ENCODE peak calls at places on chromosomes 13 and 19, in ten cellular contexts. Q is A549, T is ascending aorta, R is heart left ventricle, X is fibroblast of lung, V is psoas muscle, M is endothelial cell of umbilical vein, G is tibial nerve, N is cardiac muscle cell, W is neural progenitor cell. Y is an unnamed sample.
A peak's percentile ranks its signal among the peaks of the same experiment; 100 is the strongest.

GRCh38 chr19:12983561-12984142 is 11.6 kb upstream of the NFIX start:
- DNase-seq in X (peak; percentile 63), M (peak; percentile 83), G (peak; percentile 83), Q (peak; percentile 78), W (peak; percentile 91), V (peak; percentile 91), T (no peak), N (peak; percentile 87), R (peak; percentile 92), Y (peak; percentile 36)

GRCh38 chr19:11578342-11579142 is 1.1 kb upstream of the ACP5 start:
- DNase-seq in R (no peak), T (no peak), N (peak; percentile 33), Q (no peak), W (peak; percentile 25), V (no peak), G (peak; percentile 52), X (no peak), M (peak; percentile 19), Y (no peak)

GRCh38 chr13:102234618-102235017 is 167.2 kb downstream of the FGF14 start:
- DNase-seq in R (no peak), M (no peak), T (no peak), Q (no peak), N (no peak), W (no peak), X (no peak), G (no peak), V (no peak), Y (peak; percentile 64)

GRCh38 chr13:30409911-30410704 is 12.2 kb upstream of the UBE2L5 start:
- DNase-seq in T (no peak), G (no peak), N (peak; percentile 84), R (peak; percentile 17), M (no peak), W (no peak), X (peak; percentile 85), V (no peak), Q (peak; percentile 16), Y (no peak)

GRCh38 chr13:41231786-41232185 is 31.6 kb downstream of the MTRF1 start:
- DNase-seq in T (no peak), Q (no peak), V (no peak), G (no peak), W (no peak), R (no peak), X (peak; percentile 21), N (peak; percentile 43), M (peak; percentile 46), Y (no peak)

GRCh38 chr19:45251452-45252354 is 632 bp downstream of the MARK4 start:
- DNase-seq in T (no peak), N (no peak), Q (no peak), V (peak; percentile 59), R (peak; percentile 70), M (no peak), X (no peak), G (no peak), W (peak; percentile 74), Y (no peak)

GRCh38 chr13:92390217-92390616 is 836.4 kb upstream of the GPC6 start:
- DNase-seq in N (no peak), V (no peak), G (no peak), Q (no peak), W (no peak), X (peak; percentile 16), M (no peak), R (no peak), T (no peak), Y (no peak)

GRCh38 chr13:28579334-28579733 is 79.6 kb upstream of the POMP start:
- DNase-seq in W (peak; percentile 49), M (no peak), T (no peak), N (no peak), V (no peak), Q (no peak), X (no peak), R (no peak), G (no peak), Y (no peak)

GRCh38 chr13:30305456-30305855 is 1.9 kb downstream of the KATNAL1 start:
- DNase-seq in G (no peak), X (no peak), R (no peak), M (no peak), N (no peak), Q (no peak), W (no peak), T (no peak), V (no peak), Y (no peak)

GRCh38 chr19:14361824-14362223 is 19.4 kb upstream of the ADGRE5 start:
- DNase-seq in N (peak; percentile 63), W (peak; percentile 52), R (no peak), G (no peak), Q (peak; percentile 57), M (no peak), T (no peak), X (no peak), V (no peak), Y (no peak)

GRCh38 chr19:11887618-11888531 is at the start of gene ZNF69:
- DNase-seq in G (peak; percentile 92), R (peak; percentile 91), Q (no peak), M (peak; percentile 33), W (peak; percentile 97), N (peak; percentile 82), T (peak; percentile 59), X (peak; percentile 75), V (peak; percentile 86), Y (no peak)

GRCh38 chr13:105446197-105446596 is 1089.3 kb downstream of the EFNB2 start:
- DNase-seq in X (no peak), M (no peak), Q (peak; percentile 9), G (no peak), W (no peak), R (no peak), T (no peak), N (no peak), V (no peak), Y (no peak)
- TF ChIP-seq CTCF in X (no peak), M (no peak), Q (no peak), G (no peak), W (no peak), R (no peak), T (no peak), N (no peak), V (no peak), Y (no peak)

GRCh38 chr19:35209646-35210045 is 18.9 kb downstream of the FAM187B start:
- DNase-seq in T (no peak), G (no peak), X (no peak), Q (no peak), R (no peak), M (no peak), V (no peak), N (no peak), W (no peak), Y (no peak)
- H3K4me1 ChIP-seq in T (no peaks in the 10 kb centered on the region), G (peaks cover 15% of the 10 kb centered on the region), X (peaks cover 8% of the 10 kb centered on the region), Q (peaks cover 13% of the 10 kb centered on the region), R (peaks cover 26% of the 10 kb centered on the region), M (peaks cover 16% of the 10 kb centered on the region), V (peaks cover 18% of the 10 kb centered on the region), N (no peaks in the 10 kb centered on the region), W (no peaks in the 10 kb centered on the region), Y (peaks cover 6% of the 10 kb centered on the region)

GRCh38 chr19:33225458-33225925 is at the start of gene SLC7A10:
- DNase-seq in W (peak; percentile 71), G (no peak), Q (no peak), V (peak; percentile 46), N (peak; percentile 57), M (no peak), T (no peak), X (no peak), R (no peak), Y (no peak)

GRCh38 chr19:33227870-33228599 is 2.4 kb upstream of the SLC7A10 start:
- DNase-seq in X (no peak), N (peak; percentile 12), Q (no peak), G (no peak), V (no peak), M (no peak), W (no peak), T (no peak), R (no peak), Y (no peak)

GRCh38 chr19:33224694-33225457 is 774 bp downstream of the SLC7A10 start:
- DNase-seq in R (no peak), Q (no peak), N (no peak), W (no peak), G (no peak), M (no peak), T (no peak), V (peak; percentile 46), X (no peak), Y (no peak)

GRCh38 chr19:33227242-33227650 is 1.6 kb upstream of the SLC7A10 start:
- DNase-seq in W (no peak), T (no peak), Q (no peak), V (peak; percentile 34), R (peak; percentile 33), X (peak; percentile 53), M (no peak), G (no peak), N (peak; percentile 96), Y (no peak)

GRCh38 chr19:33226550-33227241 is 1.0 kb upstream of the SLC7A10 start:
- DNase-seq in Q (peak; percentile 67), V (peak; percentile 52), M (no peak), G (no peak), R (no peak), T (no peak), W (peak; percentile 76), X (peak; percentile 16), N (peak; percentile 94), Y (no peak)
- H3K27ac ChIP-seq in Q (peak overlapping the region; percentile 12), V (no peak overlapping the region), M (no peak overlapping the region), G (no peak overlapping the region), R (no peak overlapping the region), T (no peak overlapping the region), W (no peak overlapping the region), X (no peak overlapping the region), N (no peak overlapping the region), Y (no peak overlapping the region)

DNA sequence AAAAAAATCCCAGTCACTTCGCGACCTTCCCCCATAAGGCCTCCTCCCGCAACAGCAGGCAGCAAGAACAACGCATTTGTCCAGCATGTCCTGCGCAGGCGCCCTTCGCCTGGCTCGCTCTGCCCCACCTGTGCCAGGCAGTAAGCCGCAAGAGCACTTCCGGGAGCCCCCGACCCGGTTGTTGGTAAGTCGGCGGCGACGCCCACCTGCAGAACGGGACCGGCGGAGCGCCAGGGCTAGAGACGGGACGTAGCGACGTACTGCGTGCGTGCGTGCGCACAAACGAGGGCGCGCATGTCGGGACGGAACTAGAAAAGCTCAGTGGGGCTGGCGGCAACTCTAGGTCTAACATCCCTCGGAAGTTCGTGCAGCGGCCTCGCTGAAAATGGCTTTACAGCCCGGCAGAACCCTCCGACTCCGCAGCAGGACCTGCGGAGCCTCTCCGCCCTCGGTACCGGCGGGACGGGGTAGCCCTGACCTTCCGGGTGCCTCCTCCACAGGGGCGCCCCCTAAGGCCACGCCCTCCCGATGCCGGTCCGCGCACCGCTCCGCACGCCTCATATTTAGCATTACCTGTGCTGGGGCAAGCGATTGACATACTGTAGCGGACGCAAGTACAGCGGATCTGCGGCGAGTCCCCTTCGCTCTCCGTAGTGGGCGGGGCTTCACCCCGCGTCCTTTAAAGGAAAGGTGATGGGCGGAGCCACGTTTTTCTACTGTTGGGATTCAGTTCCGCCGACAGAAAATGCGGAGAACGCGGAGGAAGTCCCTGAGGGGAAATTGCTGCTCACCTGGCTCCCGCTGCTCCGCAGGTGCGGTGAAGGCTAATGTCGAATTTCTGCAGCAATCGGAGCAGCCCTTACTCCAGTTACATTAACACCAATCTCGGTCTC is at the start of gene MTIF3:
- DNase-seq in M (peak; percentile 92), G (peak; percentile 95), W (peak; percentile 98), Q (peak; percentile 94), X (peak; percentile 95), V (peak; percentile 98), R (peak; percentile 96), N (peak; percentile 92), T (peak; percentile 79), Y (peak; percentile 94)
- TF ChIP-seq CTCF in M (no peak), G (no peak), W (peak; percentile 2), Q (no peak), X (no peak), V (no peak), R (no peak), N (no peak), T (no peak), Y (no peak)